ENCODE peak calls at places on chromosomes 12 and 14, in four cellular contexts. Q is IMR-90, A is H9, H is mesendoderm. G is an unnamed sample.

GRCh38 chr14:53491256-53491905 is 338.3 kb upstream of the DDHD1 start:
- DNase-seq in Q (peak), A (no peak), H (no peak), G (no peak)

GRCh38 chr14:27184371-27184901 is 586.6 kb upstream of the NOVA1 start:
- DNase-seq in Q (no peak), A (no peak), H (no peak), G (no peak)

GRCh38 chr12:118840878-118841277 is 140.5 kb upstream of the SRRM4 start:
- DNase-seq in Q (no peak), A (no peak), H (no peak), G (no peak)

GRCh38 chr14:104431929-104432541 is 147.5 kb upstream of the C14orf180 start:
- DNase-seq in Q (no peak), A (peak), H (no peak), G (no peak)

GRCh38 chr12:47147749-47148148 is 68.0 kb upstream of the AMIGO2 start:
- DNase-seq in Q (peak), A (no peak), H (no peak), G (no peak)

GRCh38 chr14:90632868-90633267 is 183.4 kb downstream of the TTC7B start:
- DNase-seq in Q (peak), A (no peak), H (no peak), G (no peak)

GRCh38 chr14:88248606-88249005 is 74.5 kb downstream of the KCNK10 start:
- DNase-seq in Q (no peak), A (no peak), H (no peak), G (no peak)

GRCh38 chr12:54750-55535 is 11.6 kb upstream of the IQSEC3 start:
- DNase-seq in Q (no peak), A (peak), H (no peak), G (no peak)

GRCh38 chr14:67515386-67516079 is 17.6 kb upstream of the PLEKHH1 start:
- DNase-seq in Q (no peak), A (peak), H (no peak), G (no peak)

GRCh38 chr12:111238075-111238734 is 130.7 kb downstream of the PHETA1 start:
- DNase-seq in Q (no peak), A (no peak), H (no peak), G (no peak)

GRCh38 chr12:69732088-69732487 is 6.6 kb upstream of the RAB3IP start:
- DNase-seq in Q (no peak), A (no peak), H (no peak), G (no peak)

GRCh38 chr14:102231476-102232347 is 73.3 kb downstream of the MOK start:
- DNase-seq in Q (no peak), A (no peak), H (no peak), G (no peak)

GRCh38 chr14:102235275-102235897 is 69.6 kb downstream of the MOK start:
- DNase-seq in Q (peak), A (peak), H (peak), G (peak)

GRCh38 chr14:102232348-102232625 is 72.7 kb downstream of the MOK start:
- DNase-seq in Q (no peak), A (no peak), H (no peak), G (no peak)

GRCh38 chr14:102234331-102235264 is 70.4 kb downstream of the MOK start:
- DNase-seq in Q (no peak), A (no peak), H (no peak), G (no peak)

GRCh38 chr14:102233081-102233480 is 71.9 kb downstream of the MOK start:
- DNase-seq in Q (no peak), A (no peak), H (no peak), G (no peak)
- H3K56ac ChIP-seq in Q (no peak), A (no peak), H (no peak), G (no peak)

DNA sequence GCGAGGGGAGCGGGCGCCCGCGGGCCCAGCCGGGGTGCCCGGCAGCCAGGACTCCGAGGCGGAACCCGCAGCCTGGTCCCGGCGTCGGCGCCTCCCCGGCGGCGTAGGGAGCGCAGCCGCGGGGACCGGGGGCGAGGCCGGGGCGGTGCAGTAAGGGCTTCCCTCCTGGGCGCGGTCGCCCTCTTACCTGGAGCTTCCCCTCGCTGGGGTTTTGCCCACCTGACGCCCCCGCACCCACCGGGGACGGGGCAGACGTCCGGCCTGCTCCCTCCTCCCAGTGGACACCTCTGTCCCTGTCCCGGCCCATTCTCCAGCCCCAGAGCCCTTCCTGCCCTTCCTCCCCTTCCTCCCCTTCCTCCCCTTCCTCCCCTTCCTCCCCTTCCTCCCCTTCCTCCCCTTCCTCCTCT is 413 bp upstream of the TUBA1C start:
- DNase-seq in Q (no peak), A (no peak), H (no peak), G (no peak)
- H2BK5ac ChIP-seq in Q (peak), A (no peak), H (peak), G (peak)

GRCh38 chr12:29157486-29157946 is 8.4 kb downstream of the FAR2 start:
- DNase-seq in Q (peak), A (no peak), H (no peak), G (no peak)
- H3K56ac ChIP-seq in Q (no peak), A (no peak), H (no peak), G (no peak)

GRCh38 chr12:120640840-120641833 is 711 bp downstream of the CABP1 start:
- DNase-seq in Q (peak), A (peak), H (peak), G (peak)
- H2BK5ac ChIP-seq in Q (no peak), A (no peak), H (no peak), G (no peak)

G was measured in H1.